ENCODE peak calls at places on chromosomes 13 and 19, in eight cellular contexts. One of them, this sample, is unnamed.

GRCh38 chr19:55638864-55639359 is 1.9 kb upstream of the ZNF580 start:
- DNase-seq in AG04450: no peak
- DNase-seq in GM19239: no peak
- DNase-seq in endothelial cell: peak
- DNase-seq in CD8-positive, alpha-beta memory T cell: peak
- DNase-seq in LHCN-M2: peak
- DNase-seq in fibroblast of lung: peak
- DNase-seq in cortex of kidney: no peak
- DNase-seq in this sample: no peak

GRCh38 chr13:61838568-61838967 is 422.9 kb upstream of the PCDH20 start:
- DNase-seq in AG04450: no peak
- DNase-seq in GM19239: no peak
- DNase-seq in endothelial cell: no peak
- DNase-seq in CD8-positive, alpha-beta memory T cell: no peak
- DNase-seq in LHCN-M2: no peak
- DNase-seq in fibroblast of lung: no peak
- DNase-seq in cortex of kidney: no peak
- DNase-seq in this sample: no peak

GRCh38 chr13:94987869-94988268 is 275.5 kb upstream of the SOX21 start:
- DNase-seq in AG04450: no peak
- DNase-seq in GM19239: no peak
- DNase-seq in endothelial cell: no peak
- DNase-seq in CD8-positive, alpha-beta memory T cell: no peak
- DNase-seq in LHCN-M2: no peak
- DNase-seq in fibroblast of lung: no peak
- DNase-seq in cortex of kidney: no peak
- DNase-seq in this sample: no peak

GRCh38 chr13:77779461-77780272 is 82.2 kb downstream of the SLAIN1 start:
- DNase-seq in AG04450: peak
- DNase-seq in GM19239: no peak
- DNase-seq in endothelial cell: peak
- DNase-seq in CD8-positive, alpha-beta memory T cell: no peak
- DNase-seq in LHCN-M2: peak
- DNase-seq in fibroblast of lung: peak
- DNase-seq in cortex of kidney: no peak
- DNase-seq in this sample: no peak

GRCh38 chr19:50552540-50552939 is 15.7 kb downstream of the LRRC4B start:
- DNase-seq in AG04450: no peak
- DNase-seq in GM19239: no peak
- DNase-seq in endothelial cell: no peak
- DNase-seq in CD8-positive, alpha-beta memory T cell: no peak
- DNase-seq in LHCN-M2: no peak
- DNase-seq in fibroblast of lung: no peak
- DNase-seq in cortex of kidney: no peak
- DNase-seq in this sample: no peak

GRCh38 chr13:29771247-29771646 is 79.2 kb downstream of the UBL3 start:
- DNase-seq in AG04450: no peak
- DNase-seq in GM19239: no peak
- DNase-seq in endothelial cell: no peak
- DNase-seq in CD8-positive, alpha-beta memory T cell: no peak
- DNase-seq in LHCN-M2: peak
- DNase-seq in fibroblast of lung: peak
- DNase-seq in cortex of kidney: no peak
- DNase-seq in this sample: no peak

GRCh38 chr19:7500811-7501450 is 12.1 kb upstream of the PEX11G start:
- DNase-seq in AG04450: no peak
- DNase-seq in GM19239: no peak
- DNase-seq in endothelial cell: peak
- DNase-seq in CD8-positive, alpha-beta memory T cell: no peak
- DNase-seq in LHCN-M2: no peak
- DNase-seq in fibroblast of lung: no peak
- DNase-seq in cortex of kidney: no peak
- DNase-seq in this sample: no peak

GRCh38 chr13:49667773-49668172 is 23.5 kb downstream of the EBPL start:
- DNase-seq in AG04450: no peak
- DNase-seq in GM19239: no peak
- DNase-seq in endothelial cell: no peak
- DNase-seq in CD8-positive, alpha-beta memory T cell: no peak
- DNase-seq in LHCN-M2: peak
- DNase-seq in fibroblast of lung: no peak
- DNase-seq in cortex of kidney: no peak
- DNase-seq in this sample: no peak

GRCh38 chr13:33363328-33363727 is 77.8 kb upstream of the STARD13 start:
- DNase-seq in AG04450: no peak
- DNase-seq in GM19239: no peak
- DNase-seq in endothelial cell: no peak
- DNase-seq in CD8-positive, alpha-beta memory T cell: no peak
- DNase-seq in LHCN-M2: no peak
- DNase-seq in fibroblast of lung: no peak
- DNase-seq in cortex of kidney: no peak
- DNase-seq in this sample: no peak

GRCh38 chr19:29667941-29668340 is 2.7 kb downstream of the PLEKHF1 start:
- DNase-seq in AG04450: no peak
- DNase-seq in GM19239: no peak
- DNase-seq in endothelial cell: no peak
- DNase-seq in CD8-positive, alpha-beta memory T cell: peak
- DNase-seq in LHCN-M2: no peak
- DNase-seq in fibroblast of lung: no peak
- DNase-seq in cortex of kidney: no peak
- DNase-seq in this sample: no peak

GRCh38 chr19:32651729-32652140 is 23.2 kb downstream of the ANKRD27 start:
- DNase-seq in AG04450: no peak
- DNase-seq in GM19239: no peak
- DNase-seq in endothelial cell: no peak
- DNase-seq in CD8-positive, alpha-beta memory T cell: no peak
- DNase-seq in LHCN-M2: no peak
- DNase-seq in fibroblast of lung: peak
- DNase-seq in cortex of kidney: no peak
- DNase-seq in this sample: no peak

GRCh38 chr13:109333893-109334651 is 452.3 kb downstream of the IRS2 start:
- DNase-seq in AG04450: no peak
- DNase-seq in GM19239: no peak
- DNase-seq in endothelial cell: no peak
- DNase-seq in CD8-positive, alpha-beta memory T cell: no peak
- DNase-seq in LHCN-M2: no peak
- DNase-seq in fibroblast of lung: no peak
- DNase-seq in cortex of kidney: no peak
- DNase-seq in this sample: no peak

GRCh38 chr19:38831142-38831605 is 420 bp downstream of the ECH1 start:
- DNase-seq in AG04450: peak
- DNase-seq in GM19239: peak
- DNase-seq in endothelial cell: peak
- DNase-seq in CD8-positive, alpha-beta memory T cell: peak
- DNase-seq in LHCN-M2: peak
- DNase-seq in fibroblast of lung: peak
- DNase-seq in cortex of kidney: no peak
- DNase-seq in this sample: peak

GRCh38 chr13:44573790-44574465 is 2.2 kb downstream of the TSC22D1 start:
- DNase-seq in AG04450: no peak
- DNase-seq in GM19239: no peak
- DNase-seq in endothelial cell: no peak
- DNase-seq in CD8-positive, alpha-beta memory T cell: no peak
- DNase-seq in LHCN-M2: peak
- DNase-seq in fibroblast of lung: peak
- DNase-seq in cortex of kidney: no peak
- DNase-seq in this sample: no peak

GRCh38 chr19:49938662-49939061 is 9.4 kb upstream of the NUP62 start:
- DNase-seq in AG04450: no peak
- DNase-seq in GM19239: no peak
- DNase-seq in endothelial cell: no peak
- DNase-seq in CD8-positive, alpha-beta memory T cell: no peak
- DNase-seq in LHCN-M2: no peak
- DNase-seq in fibroblast of lung: no peak
- DNase-seq in cortex of kidney: no peak
- DNase-seq in this sample: no peak

GRCh38 chr13:21124853-21125252 is 51.5 kb downstream of the SKA3 start:
- DNase-seq in AG04450: no peak
- DNase-seq in GM19239: no peak
- DNase-seq in endothelial cell: peak
- DNase-seq in CD8-positive, alpha-beta memory T cell: no peak
- DNase-seq in LHCN-M2: peak
- DNase-seq in fibroblast of lung: peak
- DNase-seq in cortex of kidney: no peak
- DNase-seq in this sample: no peak

GRCh38 chr13:66348745-66349720 is 881.1 kb downstream of the PCDH9 start:
- DNase-seq in AG04450: no peak
- DNase-seq in GM19239: no peak
- DNase-seq in endothelial cell: no peak
- DNase-seq in CD8-positive, alpha-beta memory T cell: no peak
- DNase-seq in LHCN-M2: no peak
- DNase-seq in fibroblast of lung: no peak
- DNase-seq in cortex of kidney: no peak
- DNase-seq in this sample: no peak

GRCh38 chr19:31478241-31478640 is 129.0 kb upstream of the TSHZ3 start:
- DNase-seq in AG04450: no peak
- DNase-seq in GM19239: no peak
- DNase-seq in endothelial cell: no peak
- DNase-seq in CD8-positive, alpha-beta memory T cell: no peak
- DNase-seq in LHCN-M2: no peak
- DNase-seq in fibroblast of lung: no peak
- DNase-seq in cortex of kidney: no peak
- DNase-seq in this sample: no peak

GRCh38 chr19:29940971-29941585 is 961 bp upstream of the URI1 start:
- DNase-seq in AG04450: no peak
- DNase-seq in GM19239: no peak
- DNase-seq in endothelial cell: no peak
- DNase-seq in CD8-positive, alpha-beta memory T cell: no peak
- DNase-seq in LHCN-M2: no peak
- DNase-seq in fibroblast of lung: no peak
- DNase-seq in cortex of kidney: no peak
- DNase-seq in this sample: no peak

GRCh38 chr13:43191561-43191960 is 168.2 kb downstream of the DNAJC15 start:
- DNase-seq in AG04450: no peak
- DNase-seq in GM19239: no peak
- DNase-seq in endothelial cell: no peak
- DNase-seq in CD8-positive, alpha-beta memory T cell: no peak
- DNase-seq in LHCN-M2: no peak
- DNase-seq in fibroblast of lung: no peak
- DNase-seq in cortex of kidney: no peak
- DNase-seq in this sample: no peak

This sample was measured in vagina.